ENCODE peak calls at places on chromosomes 5 and 9, in nine cellular contexts. One of them, this sample, is unnamed.

GRCh38 chr9:89677696-89678393 is 73.0 kb downstream of the GADD45G start:
- DNase-seq in H54: no peak
- DNase-seq in stimulated activated CD8-positive, alpha-beta memory T cell treated with anti-CD3 and anti-CD28 coated beads, Interleukin-15, amount 100 ng/mL, for 4 hours: no peak
- DNase-seq in NCI-H748 treated with DMSO at 0.1 percent for 48 hours: peak; percentile 87
- DNase-seq in stimulated activated CD4-positive, alpha-beta T cell treated with anti-CD3 and anti-CD28 coated beads, Interleukin-4, amount 100 ng/mL, for 24 hours: no peak
- DNase-seq in psoas muscle: no peak
- DNase-seq in activated gamma-delta T cell: no peak
- DNase-seq in SK-N-DZ: no peak
- DNase-seq in stimulated activated naive CD4-positive, alpha-beta T cell: no peak
- DNase-seq in this sample: no peak

GRCh38 chr9:89412951-89413350 is 85.0 kb downstream of the SEMA4D start:
- DNase-seq in H54: no peak
- DNase-seq in activated gamma-delta T cell: no peak
- DNase-seq in stimulated activated naive CD4-positive, alpha-beta T cell: no peak
- DNase-seq in psoas muscle: no peak
- DNase-seq in stimulated activated CD8-positive, alpha-beta memory T cell treated with anti-CD3 and anti-CD28 coated beads, Interleukin-15, amount 100 ng/mL, for 4 hours: no peak
- DNase-seq in stimulated activated CD4-positive, alpha-beta T cell treated with anti-CD3 and anti-CD28 coated beads, Interleukin-4, amount 100 ng/mL, for 24 hours: no peak
- DNase-seq in NCI-H748 treated with DMSO at 0.1 percent for 48 hours: no peak
- DNase-seq in SK-N-DZ: no peak
- DNase-seq in this sample: no peak

GRCh38 chr5:140383300-140383699 is 18.3 kb upstream of the ANKHD1 start:
- DNase-seq in stimulated activated CD4-positive, alpha-beta T cell treated with anti-CD3 and anti-CD28 coated beads, Interleukin-4, amount 100 ng/mL, for 24 hours: no peak
- DNase-seq in stimulated activated CD8-positive, alpha-beta memory T cell treated with anti-CD3 and anti-CD28 coated beads, Interleukin-15, amount 100 ng/mL, for 4 hours: no peak
- DNase-seq in SK-N-DZ: no peak
- DNase-seq in stimulated activated naive CD4-positive, alpha-beta T cell: no peak
- DNase-seq in psoas muscle: no peak
- DNase-seq in H54: no peak
- DNase-seq in activated gamma-delta T cell: no peak
- DNase-seq in NCI-H748 treated with DMSO at 0.1 percent for 48 hours: no peak
- DNase-seq in this sample: no peak

GRCh38 chr5:96066386-96066719 is 104.7 kb upstream of the ELL2 start:
- DNase-seq in activated gamma-delta T cell: no peak
- DNase-seq in stimulated activated naive CD4-positive, alpha-beta T cell: no peak
- DNase-seq in stimulated activated CD8-positive, alpha-beta memory T cell treated with anti-CD3 and anti-CD28 coated beads, Interleukin-15, amount 100 ng/mL, for 4 hours: no peak
- DNase-seq in NCI-H748 treated with DMSO at 0.1 percent for 48 hours: no peak
- DNase-seq in H54: no peak
- DNase-seq in stimulated activated CD4-positive, alpha-beta T cell treated with anti-CD3 and anti-CD28 coated beads, Interleukin-4, amount 100 ng/mL, for 24 hours: no peak
- DNase-seq in psoas muscle: no peak
- DNase-seq in SK-N-DZ: no peak
- DNase-seq in this sample: no peak

GRCh38 chr5:135229122-135229521 is 169.9 kb downstream of the MACROH2A1 start:
- DNase-seq in psoas muscle: no peak
- DNase-seq in stimulated activated naive CD4-positive, alpha-beta T cell: no peak
- DNase-seq in activated gamma-delta T cell: no peak
- DNase-seq in NCI-H748 treated with DMSO at 0.1 percent for 48 hours: no peak
- DNase-seq in stimulated activated CD4-positive, alpha-beta T cell treated with anti-CD3 and anti-CD28 coated beads, Interleukin-4, amount 100 ng/mL, for 24 hours: no peak
- DNase-seq in stimulated activated CD8-positive, alpha-beta memory T cell treated with anti-CD3 and anti-CD28 coated beads, Interleukin-15, amount 100 ng/mL, for 4 hours: no peak
- DNase-seq in SK-N-DZ: no peak
- DNase-seq in H54: no peak
- DNase-seq in this sample: no peak

GRCh38 chr5:173479711-173480110 is 136.7 kb downstream of the BOD1 start:
- DNase-seq in stimulated activated CD4-positive, alpha-beta T cell treated with anti-CD3 and anti-CD28 coated beads, Interleukin-4, amount 100 ng/mL, for 24 hours: no peak
- DNase-seq in NCI-H748 treated with DMSO at 0.1 percent for 48 hours: no peak
- DNase-seq in stimulated activated naive CD4-positive, alpha-beta T cell: no peak
- DNase-seq in SK-N-DZ: no peak
- DNase-seq in activated gamma-delta T cell: no peak
- DNase-seq in H54: no peak
- DNase-seq in stimulated activated CD8-positive, alpha-beta memory T cell treated with anti-CD3 and anti-CD28 coated beads, Interleukin-15, amount 100 ng/mL, for 4 hours: no peak
- DNase-seq in psoas muscle: no peak
- DNase-seq in this sample: no peak

GRCh38 chr9:100911273-100911672 is 117.3 kb upstream of the PLPPR1 start:
- DNase-seq in stimulated activated naive CD4-positive, alpha-beta T cell: no peak
- DNase-seq in activated gamma-delta T cell: no peak
- DNase-seq in NCI-H748 treated with DMSO at 0.1 percent for 48 hours: peak; percentile 68
- DNase-seq in stimulated activated CD4-positive, alpha-beta T cell treated with anti-CD3 and anti-CD28 coated beads, Interleukin-4, amount 100 ng/mL, for 24 hours: no peak
- DNase-seq in SK-N-DZ: no peak
- DNase-seq in psoas muscle: no peak
- DNase-seq in stimulated activated CD8-positive, alpha-beta memory T cell treated with anti-CD3 and anti-CD28 coated beads, Interleukin-15, amount 100 ng/mL, for 4 hours: no peak
- DNase-seq in H54: no peak
- DNase-seq in this sample: no peak

GRCh38 chr5:88428633-88429032 is 160.0 kb upstream of the TMEM161B start:
- DNase-seq in psoas muscle: no peak
- DNase-seq in H54: no peak
- DNase-seq in SK-N-DZ: no peak
- DNase-seq in stimulated activated CD8-positive, alpha-beta memory T cell treated with anti-CD3 and anti-CD28 coated beads, Interleukin-15, amount 100 ng/mL, for 4 hours: no peak
- DNase-seq in stimulated activated naive CD4-positive, alpha-beta T cell: no peak
- DNase-seq in NCI-H748 treated with DMSO at 0.1 percent for 48 hours: no peak
- DNase-seq in stimulated activated CD4-positive, alpha-beta T cell treated with anti-CD3 and anti-CD28 coated beads, Interleukin-4, amount 100 ng/mL, for 24 hours: no peak
- DNase-seq in activated gamma-delta T cell: no peak
- DNase-seq in this sample: no peak

GRCh38 chr9:5846501-5846921 is 13.6 kb upstream of the ERMP1 start:
- DNase-seq in NCI-H748 treated with DMSO at 0.1 percent for 48 hours: no peak
- DNase-seq in H54: no peak
- DNase-seq in stimulated activated naive CD4-positive, alpha-beta T cell: no peak
- DNase-seq in psoas muscle: no peak
- DNase-seq in stimulated activated CD4-positive, alpha-beta T cell treated with anti-CD3 and anti-CD28 coated beads, Interleukin-4, amount 100 ng/mL, for 24 hours: no peak
- DNase-seq in activated gamma-delta T cell: no peak
- DNase-seq in SK-N-DZ: no peak
- DNase-seq in stimulated activated CD8-positive, alpha-beta memory T cell treated with anti-CD3 and anti-CD28 coated beads, Interleukin-15, amount 100 ng/mL, for 4 hours: no peak
- DNase-seq in this sample: no peak

GRCh38 chr5:43034591-43034968 is 5.5 kb downstream of the ANXA2R start:
- DNase-seq in NCI-H748 treated with DMSO at 0.1 percent for 48 hours: no peak
- DNase-seq in SK-N-DZ: no peak
- DNase-seq in activated gamma-delta T cell: no peak
- DNase-seq in psoas muscle: no peak
- DNase-seq in stimulated activated CD8-positive, alpha-beta memory T cell treated with anti-CD3 and anti-CD28 coated beads, Interleukin-15, amount 100 ng/mL, for 4 hours: no peak
- DNase-seq in stimulated activated CD4-positive, alpha-beta T cell treated with anti-CD3 and anti-CD28 coated beads, Interleukin-4, amount 100 ng/mL, for 24 hours: no peak
- DNase-seq in H54: no peak
- DNase-seq in stimulated activated naive CD4-positive, alpha-beta T cell: no peak
- DNase-seq in this sample: no peak

GRCh38 chr5:142984016-142984415 is 213.8 kb downstream of the ARHGAP26 start:
- DNase-seq in psoas muscle: no peak
- DNase-seq in stimulated activated CD4-positive, alpha-beta T cell treated with anti-CD3 and anti-CD28 coated beads, Interleukin-4, amount 100 ng/mL, for 24 hours: no peak
- DNase-seq in stimulated activated CD8-positive, alpha-beta memory T cell treated with anti-CD3 and anti-CD28 coated beads, Interleukin-15, amount 100 ng/mL, for 4 hours: no peak
- DNase-seq in activated gamma-delta T cell: no peak
- DNase-seq in SK-N-DZ: no peak
- DNase-seq in stimulated activated naive CD4-positive, alpha-beta T cell: no peak
- DNase-seq in H54: no peak
- DNase-seq in NCI-H748 treated with DMSO at 0.1 percent for 48 hours: no peak
- DNase-seq in this sample: no peak

GRCh38 chr9:115133649-115134048 is 15.7 kb upstream of the TNC start:
- DNase-seq in SK-N-DZ: no peak
- DNase-seq in H54: no peak
- DNase-seq in stimulated activated CD8-positive, alpha-beta memory T cell treated with anti-CD3 and anti-CD28 coated beads, Interleukin-15, amount 100 ng/mL, for 4 hours: no peak
- DNase-seq in psoas muscle: no peak
- DNase-seq in NCI-H748 treated with DMSO at 0.1 percent for 48 hours: no peak
- DNase-seq in stimulated activated naive CD4-positive, alpha-beta T cell: no peak
- DNase-seq in activated gamma-delta T cell: no peak
- DNase-seq in stimulated activated CD4-positive, alpha-beta T cell treated with anti-CD3 and anti-CD28 coated beads, Interleukin-4, amount 100 ng/mL, for 24 hours: no peak
- DNase-seq in this sample: no peak

GRCh38 chr9:36191290-36191645 is 547 bp downstream of the CLTA start:
- DNase-seq in activated gamma-delta T cell: no peak
- DNase-seq in SK-N-DZ: peak; percentile 21
- DNase-seq in stimulated activated CD8-positive, alpha-beta memory T cell treated with anti-CD3 and anti-CD28 coated beads, Interleukin-15, amount 100 ng/mL, for 4 hours: peak; percentile 14
- DNase-seq in NCI-H748 treated with DMSO at 0.1 percent for 48 hours: no peak
- DNase-seq in stimulated activated CD4-positive, alpha-beta T cell treated with anti-CD3 and anti-CD28 coated beads, Interleukin-4, amount 100 ng/mL, for 24 hours: peak; percentile 53
- DNase-seq in psoas muscle: peak; percentile 58
- DNase-seq in stimulated activated naive CD4-positive, alpha-beta T cell: peak; percentile 16
- DNase-seq in H54: no peak
- DNase-seq in this sample: no peak

GRCh38 chr9:31799953-31800609 is 584.4 kb upstream of the ACO1 start:
- DNase-seq in stimulated activated CD4-positive, alpha-beta T cell treated with anti-CD3 and anti-CD28 coated beads, Interleukin-4, amount 100 ng/mL, for 24 hours: peak; percentile 6
- DNase-seq in SK-N-DZ: peak; percentile 52
- DNase-seq in NCI-H748 treated with DMSO at 0.1 percent for 48 hours: peak; percentile 77
- DNase-seq in stimulated activated naive CD4-positive, alpha-beta T cell: no peak
- DNase-seq in stimulated activated CD8-positive, alpha-beta memory T cell treated with anti-CD3 and anti-CD28 coated beads, Interleukin-15, amount 100 ng/mL, for 4 hours: no peak
- DNase-seq in psoas muscle: no peak
- DNase-seq in activated gamma-delta T cell: no peak
- DNase-seq in H54: no peak
- DNase-seq in this sample: no peak

GRCh38 chr5:41482715-41483114 is 27.7 kb downstream of the PLCXD3 start:
- DNase-seq in psoas muscle: no peak
- DNase-seq in NCI-H748 treated with DMSO at 0.1 percent for 48 hours: no peak
- DNase-seq in stimulated activated naive CD4-positive, alpha-beta T cell: no peak
- DNase-seq in SK-N-DZ: no peak
- DNase-seq in activated gamma-delta T cell: no peak
- DNase-seq in stimulated activated CD4-positive, alpha-beta T cell treated with anti-CD3 and anti-CD28 coated beads, Interleukin-4, amount 100 ng/mL, for 24 hours: no peak
- DNase-seq in H54: no peak
- DNase-seq in stimulated activated CD8-positive, alpha-beta memory T cell treated with anti-CD3 and anti-CD28 coated beads, Interleukin-15, amount 100 ng/mL, for 4 hours: no peak
- DNase-seq in this sample: no peak

GRCh38 chr5:152329191-152329590 is 75.9 kb downstream of the NMUR2 start:
- DNase-seq in psoas muscle: no peak
- DNase-seq in SK-N-DZ: no peak
- DNase-seq in H54: no peak
- DNase-seq in activated gamma-delta T cell: no peak
- DNase-seq in stimulated activated CD4-positive, alpha-beta T cell treated with anti-CD3 and anti-CD28 coated beads, Interleukin-4, amount 100 ng/mL, for 24 hours: no peak
- DNase-seq in stimulated activated naive CD4-positive, alpha-beta T cell: no peak
- DNase-seq in NCI-H748 treated with DMSO at 0.1 percent for 48 hours: peak; percentile 92
- DNase-seq in stimulated activated CD8-positive, alpha-beta memory T cell treated with anti-CD3 and anti-CD28 coated beads, Interleukin-15, amount 100 ng/mL, for 4 hours: no peak
- DNase-seq in this sample: no peak

GRCh38 chr9:133539434-133539833 is 4.9 kb downstream of the ADAMTSL2 start:
- DNase-seq in stimulated activated CD8-positive, alpha-beta memory T cell treated with anti-CD3 and anti-CD28 coated beads, Interleukin-15, amount 100 ng/mL, for 4 hours: no peak
- DNase-seq in psoas muscle: peak; percentile 69
- DNase-seq in activated gamma-delta T cell: no peak
- DNase-seq in stimulated activated naive CD4-positive, alpha-beta T cell: no peak
- DNase-seq in NCI-H748 treated with DMSO at 0.1 percent for 48 hours: no peak
- DNase-seq in H54: no peak
- DNase-seq in stimulated activated CD4-positive, alpha-beta T cell treated with anti-CD3 and anti-CD28 coated beads, Interleukin-4, amount 100 ng/mL, for 24 hours: no peak
- DNase-seq in SK-N-DZ: no peak
- DNase-seq in this sample: no peak

GRCh38 chr9:94697972-94698581 is 28.4 kb upstream of the AOPEP start:
- DNase-seq in SK-N-DZ: no peak
- DNase-seq in NCI-H748 treated with DMSO at 0.1 percent for 48 hours: no peak
- DNase-seq in stimulated activated naive CD4-positive, alpha-beta T cell: no peak
- DNase-seq in stimulated activated CD8-positive, alpha-beta memory T cell treated with anti-CD3 and anti-CD28 coated beads, Interleukin-15, amount 100 ng/mL, for 4 hours: no peak
- DNase-seq in psoas muscle: no peak
- DNase-seq in activated gamma-delta T cell: no peak
- DNase-seq in stimulated activated CD4-positive, alpha-beta T cell treated with anti-CD3 and anti-CD28 coated beads, Interleukin-4, amount 100 ng/mL, for 24 hours: no peak
- DNase-seq in H54: peak; percentile 23
- DNase-seq in this sample: no peak

GRCh38 chr9:133560311-133560710 is 25.8 kb downstream of the ADAMTSL2 start:
- DNase-seq in activated gamma-delta T cell: no peak
- DNase-seq in H54: no peak
- DNase-seq in stimulated activated CD4-positive, alpha-beta T cell treated with anti-CD3 and anti-CD28 coated beads, Interleukin-4, amount 100 ng/mL, for 24 hours: no peak
- DNase-seq in NCI-H748 treated with DMSO at 0.1 percent for 48 hours: no peak
- DNase-seq in stimulated activated CD8-positive, alpha-beta memory T cell treated with anti-CD3 and anti-CD28 coated beads, Interleukin-15, amount 100 ng/mL, for 4 hours: no peak
- DNase-seq in SK-N-DZ: no peak
- DNase-seq in psoas muscle: no peak
- DNase-seq in stimulated activated naive CD4-positive, alpha-beta T cell: no peak
- DNase-seq in this sample: no peak

GRCh38 chr5:116746668-116747067 is 172.0 kb upstream of the SEMA6A start:
- DNase-seq in psoas muscle: no peak
- DNase-seq in SK-N-DZ: no peak
- DNase-seq in H54: no peak
- DNase-seq in stimulated activated CD4-positive, alpha-beta T cell treated with anti-CD3 and anti-CD28 coated beads, Interleukin-4, amount 100 ng/mL, for 24 hours: no peak
- DNase-seq in stimulated activated naive CD4-positive, alpha-beta T cell: no peak
- DNase-seq in NCI-H748 treated with DMSO at 0.1 percent for 48 hours: no peak
- DNase-seq in stimulated activated CD8-positive, alpha-beta memory T cell treated with anti-CD3 and anti-CD28 coated beads, Interleukin-15, amount 100 ng/mL, for 4 hours: no peak
- DNase-seq in activated gamma-delta T cell: no peak
- DNase-seq in this sample: no peak

GRCh38 chr5:35785601-35786085 is 71.0 kb upstream of the IL7R start:
- DNase-seq in stimulated activated CD8-positive, alpha-beta memory T cell treated with anti-CD3 and anti-CD28 coated beads, Interleukin-15, amount 100 ng/mL, for 4 hours: no peak
- DNase-seq in NCI-H748 treated with DMSO at 0.1 percent for 48 hours: no peak
- DNase-seq in H54: no peak
- DNase-seq in stimulated activated naive CD4-positive, alpha-beta T cell: no peak
- DNase-seq in stimulated activated CD4-positive, alpha-beta T cell treated with anti-CD3 and anti-CD28 coated beads, Interleukin-4, amount 100 ng/mL, for 24 hours: peak; percentile 52
- DNase-seq in SK-N-DZ: no peak
- DNase-seq in activated gamma-delta T cell: no peak
- DNase-seq in psoas muscle: no peak
- DNase-seq in this sample: no peak

GRCh38 chr5:97618721-97619120 is 435.7 kb upstream of the RIOK2 start:
- DNase-seq in SK-N-DZ: no peak
- DNase-seq in stimulated activated CD4-positive, alpha-beta T cell treated with anti-CD3 and anti-CD28 coated beads, Interleukin-4, amount 100 ng/mL, for 24 hours: no peak
- DNase-seq in NCI-H748 treated with DMSO at 0.1 percent for 48 hours: no peak
- DNase-seq in stimulated activated CD8-positive, alpha-beta memory T cell treated with anti-CD3 and anti-CD28 coated beads, Interleukin-15, amount 100 ng/mL, for 4 hours: no peak
- DNase-seq in stimulated activated naive CD4-positive, alpha-beta T cell: no peak
- DNase-seq in H54: no peak
- DNase-seq in activated gamma-delta T cell: no peak
- DNase-seq in psoas muscle: no peak
- DNase-seq in this sample: no peak